ENCODE peak calls at places on chromosomes 1 and 21, in six cellular contexts. X, K, N, D, T and M are unnamed samples.

GRCh38 chr1:215568287-215568692 is 1.2 kb downstream of the KCTD3 start:
- DNase-seq in T (no peak), N (no peak), K (peak; percentile 69), X (no peak), D (no peak), M (no peak)

GRCh38 chr1:7705048-7705907 is 65.8 kb upstream of the VAMP3 start:
- DNase-seq in N (peak; percentile 38), D (no peak), K (peak; percentile 73), X (peak; percentile 37), T (peak; percentile 87), M (no peak)

GRCh38 chr1:200247513-200247912 is 162.3 kb downstream of the ZNF281 start:
- DNase-seq in K (no peak), D (no peak), N (no peak), X (no peak), T (no peak), M (no peak)

GRCh38 chr21:45540601-45540970 is 1.7 kb downstream of the SLC19A1 start:
- DNase-seq in N (peak; percentile 24), K (peak; percentile 58), D (no peak), T (peak; percentile 72), X (no peak), M (no peak)

GRCh38 chr21:28714795-28715464 is 277.7 kb downstream of the LTN1 start:
- DNase-seq in D (no peak), N (no peak), T (no peak), X (no peak), K (no peak), M (no peak)

GRCh38 chr1:246791303-246791918 is 67.2 kb downstream of the SCCPDH start:
- DNase-seq in D (no peak), K (no peak), X (no peak), T (no peak), N (no peak), M (no peak)

GRCh38 chr1:25063591-25064416 is 133.7 kb upstream of the RUNX3 start:
- DNase-seq in T (peak; percentile 29), X (no peak), K (no peak), D (peak; percentile 69), N (no peak), M (no peak)

GRCh38 chr1:54249798-54250497 is 50.0 kb downstream of the MRPL37 start:
- DNase-seq in N (no peak), K (no peak), D (no peak), X (no peak), T (no peak), M (no peak)

GRCh38 chr1:186295980-186296379 is 79.1 kb downstream of the TPR start:
- DNase-seq in D (no peak), X (no peak), N (no peak), T (no peak), K (no peak), M (no peak)

GRCh38 chr1:237901284-237901870 is 10.7 kb upstream of the ZP4 start:
- DNase-seq in T (no peak), N (no peak), X (no peak), K (no peak), D (no peak), M (peak; percentile 39)

GRCh38 chr1:182968151-182968741 is 15.3 kb upstream of the SHCBP1L start:
- DNase-seq in D (no peak), X (no peak), N (no peak), T (no peak), K (no peak), M (no peak)

GRCh38 chr1:1748686-1749321 is 24.6 kb upstream of the CDK11A start:
- DNase-seq in N (no peak), T (peak; percentile 77), D (no peak), X (no peak), K (no peak), M (no peak)

GRCh38 chr1:167263784-167264464 is 43.2 kb downstream of the POU2F1 start:
- DNase-seq in K (no peak), T (no peak), N (no peak), X (no peak), D (no peak), M (no peak)

GRCh38 chr1:217019475-217019874 is 296.2 kb upstream of the ESRRG start:
- DNase-seq in K (no peak), T (no peak), D (no peak), X (no peak), N (no peak), M (no peak)

GRCh38 chr1:24707659-24708058 is 37.6 kb upstream of the CLIC4 start:
- DNase-seq in K (no peak), N (no peak), D (no peak), X (no peak), T (no peak), M (no peak)

GRCh38 chr21:24658016-24658415 is 949.3 kb downstream of the MRPL39 start:
- DNase-seq in X (no peak), K (no peak), D (no peak), N (no peak), T (no peak), M (no peak)

GRCh38 chr1:181127898-181128453 is 39.5 kb downstream of the IER5 start:
- DNase-seq in N (no peak), X (no peak), D (no peak), K (no peak), T (no peak), M (no peak)

GRCh38 chr1:91440845-91441244 is 36.2 kb upstream of the HFM1 start:
- DNase-seq in X (no peak), T (no peak), D (no peak), N (no peak), K (no peak), M (no peak)

GRCh38 chr1:53065391-53065790 is 3.4 kb downstream of the PODN start:
- DNase-seq in T (no peak), D (no peak), N (no peak), K (peak; percentile 63), X (no peak), M (no peak)

GRCh38 chr1:42330215-42330614 is 4.8 kb downstream of the FOXJ3 start:
- DNase-seq in X (no peak), K (no peak), N (no peak), T (no peak), D (no peak), M (no peak)

GRCh38 chr1:205512059-205513045 is 7.9 kb downstream of the CDK18 start:
- DNase-seq in K (no peak), N (no peak), D (no peak), X (no peak), T (no peak), M (no peak)

GRCh38 chr1:247548847-247549246 is at the start of gene GCSAML:
- DNase-seq in K (no peak), D (no peak), N (no peak), T (no peak), X (no peak), M (no peak)

GRCh38 chr21:32524010-32524719 is 61.2 kb downstream of the TCP10L start:
- DNase-seq in N (no peak), X (no peak), T (no peak), K (peak; percentile 63), D (no peak), M (no peak)

GRCh38 chr1:1664941-1665814 is 6.4 kb upstream of the CDK11B start:
- DNase-seq in T (peak; percentile 68), X (no peak), D (no peak), K (peak; percentile 60), N (no peak), M (no peak)

GRCh38 chr21:36132691-36133090 is 2.2 kb upstream of the CBR3 start:
- DNase-seq in X (peak; percentile 43), N (no peak), T (no peak), K (peak; percentile 74), D (no peak), M (no peak)

GRCh38 chr1:31931241-31932225 is 6.6 kb downstream of the PTP4A2 start:
- DNase-seq in D (no peak), K (no peak), X (no peak), T (no peak), N (no peak), M (no peak)

GRCh38 chr1:228006034-228006792 is 585 bp upstream of the WNT3A start:
- DNase-seq in N (peak; percentile 15), X (no peak), D (no peak), T (peak; percentile 49), K (peak; percentile 45), M (peak; percentile 87)

GRCh38 chr1:221887091-221887746 is 145.3 kb upstream of the DUSP10 start:
- DNase-seq in X (peak; percentile 18), K (peak; percentile 82), N (peak; percentile 51), T (no peak), D (no peak), M (peak; percentile 91)

GRCh38 chr1:183040600-183040999 is 17.4 kb downstream of the LAMC1 start:
- DNase-seq in D (no peak), N (no peak), T (no peak), K (no peak), X (no peak), M (no peak)

GRCh38 chr21:42406201-42406601 is 2.5 kb downstream of the UBASH3A start:
- DNase-seq in X (peak; percentile 20), D (no peak), T (peak; percentile 72), N (no peak), K (peak; percentile 44), M (no peak)

GRCh38 chr21:34166468-34166867 is 93.1 kb downstream of the MRPS6 start:
- DNase-seq in X (no peak), K (peak; percentile 29), N (no peak), D (no peak), T (no peak), M (no peak)
- H3K9me3 ChIP-seq in X (peaks cover 52% of the 10 kb centered on the region), K (peaks cover 23% of the 10 kb centered on the region), N (peaks cover 94% of the 10 kb centered on the region), D (peaks cover 10% of the 10 kb centered on the region), T (peaks cover 84% of the 10 kb centered on the region), M (peaks cover 68% of the 10 kb centered on the region)

GRCh38 chr1:11802973-11803885 is 2.5 kb downstream of the MTHFR start:
- DNase-seq in K (peak; percentile 98), X (peak; percentile 92), T (peak; percentile 97), D (peak; percentile 10), N (peak; percentile 89), M (peak; percentile 99)
- TF ChIP-seq POLR2AphosphoS5 in K (peak; percentile 85), X (peak; percentile 84), T (peak; percentile 93), D (no peak), N (peak; percentile 76), M (peak; percentile 92)

DNA sequence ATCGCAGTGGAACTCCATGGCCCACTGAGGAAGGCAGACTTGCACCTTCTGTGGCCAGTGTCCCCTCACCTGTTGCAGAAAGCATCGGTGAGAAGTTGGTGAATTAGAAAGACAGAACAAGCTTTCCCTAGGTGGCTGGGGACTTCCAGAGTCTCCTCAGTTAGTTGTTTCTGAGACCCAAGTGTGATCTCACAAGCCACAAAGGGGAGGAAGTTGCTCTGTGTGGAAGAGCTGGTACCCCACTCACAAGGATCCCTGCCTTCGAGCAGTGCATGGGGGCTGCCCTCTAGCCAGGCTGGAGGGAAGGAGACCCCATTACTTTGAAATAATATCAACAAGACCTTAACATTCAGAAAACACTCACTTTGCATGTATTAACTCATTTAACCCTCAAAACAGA is 2.1 kb downstream of the PRELP start:
- DNase-seq in D (no peak), X (no peak), N (no peak), T (no peak), K (no peak), M (no peak)
- H3K4me3 ChIP-seq in D (no peak overlapping the region), X (peak overlapping the region; percentile 36), N (peak overlapping the region; percentile 30), T (peak overlapping the region; percentile 46), K (peak overlapping the region; percentile 66), M (peak overlapping the region; percentile 66)

DNA sequence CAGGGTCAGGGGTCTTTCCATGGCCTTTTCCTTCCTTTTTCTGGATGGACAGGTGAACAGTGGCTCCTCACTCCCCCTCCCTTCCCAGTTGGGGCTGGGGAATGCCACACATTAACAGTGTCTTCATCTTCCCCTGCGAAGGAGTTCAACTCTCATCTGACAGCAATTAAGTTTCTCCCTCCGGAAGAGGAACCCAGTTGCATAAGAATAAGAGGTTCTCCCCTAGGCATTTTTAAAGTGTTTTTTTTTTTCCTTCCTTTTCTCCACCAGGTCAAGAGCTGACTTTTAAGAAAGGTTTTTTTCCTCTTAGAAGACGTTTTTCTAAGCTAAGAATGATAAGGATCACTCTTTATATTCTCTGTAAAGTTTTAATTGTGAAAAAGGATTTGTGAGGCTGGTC is 42.3 kb upstream of the FASLG start:
- DNase-seq in N (no peak), K (no peak), D (peak; percentile 85), X (no peak), T (no peak), M (no peak)
- H3K9me3 ChIP-seq in N (peaks cover 44% of the 10 kb centered on the region), K (no peaks in the 10 kb centered on the region), D (peaks cover 22% of the 10 kb centered on the region), X (peaks cover 13% of the 10 kb centered on the region), T (peaks cover 13% of the 10 kb centered on the region), M (peaks cover 16% of the 10 kb centered on the region)